ENCODE peak calls at places on chromosome 10, in seven cellular contexts. P is PC-3, N is heart left ventricle, L is GM10248, I is endodermal cell, C is GM20000, R is AG09309. A is an unnamed sample.

GRCh38 chr10:44245601-44245938 is 139.3 kb downstream of the CXCL12 start:
- DNase-seq in P (no peak), N (no peak), L (no peak), I (no peak), C (no peak), R (no peak), A (no peak)

GRCh38 chr10:91974960-91975359 is 51.4 kb downstream of the BTAF1 start:
- DNase-seq in P (peak), N (no peak), L (no peak), I (no peak), C (no peak), R (peak), A (no peak)

GRCh38 chr10:74329873-74330272 is 178.9 kb downstream of the ADK start:
- DNase-seq in P (no peak), N (no peak), L (no peak), I (no peak), C (no peak), R (no peak), A (no peak)

GRCh38 chr10:725786-726185 is 36.3 kb upstream of the DIP2C start:
- DNase-seq in P (no peak), N (no peak), L (no peak), I (no peak), C (no peak), R (no peak), A (no peak)

GRCh38 chr10:72740526-72740925 is 48.6 kb downstream of the MCU start:
- DNase-seq in P (peak), N (peak), L (no peak), I (peak), C (no peak), R (no peak), A (no peak)

GRCh38 chr10:100817268-100817839 is 72.0 kb downstream of the PAX2 start:
- DNase-seq in P (no peak), N (no peak), L (no peak), I (peak), C (no peak), R (no peak), A (peak)

GRCh38 chr10:124734311-124735166 is 9.6 kb downstream of the FAM53B start:
- DNase-seq in P (no peak), N (no peak), L (no peak), I (peak), C (no peak), R (no peak), A (no peak)

GRCh38 chr10:80486151-80486692 is 32.1 kb downstream of the TSPAN14 start:
- DNase-seq in P (no peak), N (no peak), L (no peak), I (no peak), C (no peak), R (no peak), A (peak)

GRCh38 chr10:32713560-32713959 is 244.5 kb downstream of the ITGB1 start:
- DNase-seq in P (peak), N (no peak), L (no peak), I (peak), C (no peak), R (no peak), A (no peak)

GRCh38 chr10:5488272-5489161 is 10.9 kb downstream of the CALML5 start:
- DNase-seq in P (peak), N (no peak), L (no peak), I (peak), C (no peak), R (no peak), A (no peak)

GRCh38 chr10:110918633-110919348 is at the start of gene BBIP1:
- DNase-seq in P (peak), N (no peak), L (peak), I (no peak), C (peak), R (peak), A (no peak)

GRCh38 chr10:2928219-2928840 is 139.0 kb upstream of the PFKP start:
- DNase-seq in P (peak), N (peak), L (peak), I (peak), C (peak), R (no peak), A (no peak)

GRCh38 chr10:102242118-102242485 is 790 bp upstream of the PITX3 start:
- DNase-seq in P (no peak), N (no peak), L (no peak), I (no peak), C (no peak), R (no peak), A (no peak)

GRCh38 chr10:62264702-62265436 is 3.8 kb downstream of the RTKN2 start:
- DNase-seq in P (peak), N (no peak), L (peak), I (peak), C (peak), R (peak), A (no peak)

GRCh38 chr10:28947209-28947608 is 269.9 kb downstream of the BAMBI start:
- DNase-seq in P (no peak), N (no peak), L (no peak), I (no peak), C (no peak), R (no peak), A (no peak)

GRCh38 chr10:72622271-72622670 is 3.6 kb downstream of the MICU1 start:
- DNase-seq in P (no peak), N (no peak), L (no peak), I (no peak), C (no peak), R (no peak), A (no peak)

GRCh38 chr10:131086094-131086493 is 225.4 kb downstream of the TCERG1L start:
- DNase-seq in P (peak), N (no peak), L (no peak), I (no peak), C (no peak), R (no peak), A (no peak)

GRCh38 chr10:119165171-119166110 is at the start of gene SFXN4:
- DNase-seq in P (peak), N (peak), L (peak), I (peak), C (peak), R (no peak), A (peak)

GRCh38 chr10:11838298-11838852 is 15.2 kb downstream of the PROSER2 start:
- DNase-seq in P (no peak), N (no peak), L (no peak), I (no peak), C (no peak), R (no peak), A (no peak)

GRCh38 chr10:92830478-92831389 is 17.6 kb upstream of the EXOC6 start:
- DNase-seq in P (no peak), N (peak), L (peak), I (no peak), C (peak), R (no peak), A (no peak)

GRCh38 chr10:97788552-97789442 is 17.0 kb upstream of the SFRP5 start:
- DNase-seq in P (no peak), N (peak), L (no peak), I (peak), C (no peak), R (no peak), A (no peak)

GRCh38 chr10:124545756-124546369 is 84.2 kb downstream of the LHPP start:
- DNase-seq in P (no peak), N (no peak), L (no peak), I (no peak), C (no peak), R (no peak), A (no peak)

GRCh38 chr10:103481974-103482531 is 3.0 kb upstream of the CALHM3 start:
- DNase-seq in P (peak), N (no peak), L (peak), I (no peak), C (peak), R (peak), A (no peak)

GRCh38 chr10:100148353-100149211 is 37.2 kb downstream of the ERLIN1 start:
- DNase-seq in P (peak), N (no peak), L (peak), I (no peak), C (peak), R (peak), A (no peak)

GRCh38 chr10:64379898-64380297 is 858.7 kb downstream of the REEP3 start:
- DNase-seq in P (peak), N (no peak), L (no peak), I (peak), C (peak), R (no peak), A (no peak)

GRCh38 chr10:77173615-77174461 is 463.8 kb downstream of the KCNMA1 start:
- DNase-seq in P (peak), N (peak), L (peak), I (peak), C (peak), R (no peak), A (no peak)

GRCh38 chr10:33556103-33556502 is 221.6 kb upstream of the NRP1 start:
- DNase-seq in P (no peak), N (no peak), L (no peak), I (no peak), C (no peak), R (no peak), A (no peak)

GRCh38 chr10:49552277-49552676 is 13.4 kb upstream of the ERCC6 start:
- DNase-seq in P (peak), N (no peak), L (no peak), I (no peak), C (no peak), R (peak), A (no peak)

GRCh38 chr10:126844406-126844805 is 60.8 kb upstream of the DOCK1 start:
- DNase-seq in P (no peak), N (no peak), L (no peak), I (no peak), C (no peak), R (no peak), A (no peak)

GRCh38 chr10:51168086-51168815 is 94.0 kb downstream of the PRKG1 start:
- DNase-seq in P (no peak), N (no peak), L (no peak), I (no peak), C (no peak), R (no peak), A (no peak)

GRCh38 chr10:96672491-96673175 is 47.7 kb downstream of the PIK3AP1 start:
- DNase-seq in P (no peak), N (no peak), L (no peak), I (no peak), C (no peak), R (no peak), A (no peak)

A was measured in cardiac septum.